ENCODE peak calls at places on chromosomes 5 and 9, in seven cellular contexts. Y, H, G, Q, A, N and S are unnamed samples.
A peak's percentile ranks its signal among the peaks of the same experiment; 100 is the strongest.

GRCh38 chr9:83511051-83511450 is 27.1 kb downstream of the FRMD3 start:
- DNase-seq in Y (peak; percentile 51), H (no peak), G (no peak), Q (no peak), A (no peak), N (peak; percentile 79), S (no peak)

GRCh38 chr9:7567687-7568086 is 231.9 kb downstream of the DMAC1 start:
- DNase-seq in Y (no peak), H (no peak), G (no peak), Q (no peak), A (no peak), N (no peak), S (no peak)

GRCh38 chr9:114830546-114830945 is 24.7 kb upstream of the TNFSF15 start:
- DNase-seq in Y (peak; percentile 14), H (no peak), G (no peak), Q (no peak), A (no peak), N (no peak), S (no peak)

GRCh38 chr9:116156621-116157314 is 3.2 kb downstream of the PAPPA start:
- DNase-seq in Y (no peak), H (peak; percentile 92), G (no peak), Q (peak; percentile 67), A (no peak), N (peak; percentile 71), S (peak; percentile 65)

GRCh38 chr5:177557041-177557647 is 2.8 kb upstream of the FAM193B start:
- DNase-seq in Y (no peak), H (no peak), G (peak; percentile 45), Q (no peak), A (no peak), N (no peak), S (peak; percentile 52)

GRCh38 chr9:120655005-120655622 is 59.2 kb downstream of the MEGF9 start:
- DNase-seq in Y (peak; percentile 73), H (no peak), G (no peak), Q (no peak), A (peak; percentile 25), N (peak; percentile 64), S (peak; percentile 62)

GRCh38 chr5:133439859-133440258 is 172.5 kb downstream of the FSTL4 start:
- DNase-seq in Y (peak; percentile 37), H (no peak), G (no peak), Q (no peak), A (no peak), N (no peak), S (no peak)

GRCh38 chr9:85212209-85212608 is 529.5 kb downstream of the AGTPBP1 start:
- DNase-seq in Y (peak; percentile 94), H (no peak), G (no peak), Q (no peak), A (no peak), N (no peak), S (no peak)

GRCh38 chr5:149271717-149272558 is at the start of gene AFAP1L1:
- DNase-seq in Y (peak; percentile 44), H (peak; percentile 24), G (peak; percentile 6), Q (peak; percentile 70), A (no peak), N (peak; percentile 80), S (peak; percentile 42)

GRCh38 chr9:91245432-91246313 is 116.0 kb downstream of the AUH start:
- DNase-seq in Y (peak; percentile 28), H (no peak), G (no peak), Q (no peak), A (no peak), N (peak; percentile 69), S (peak; percentile 39)

GRCh38 chr5:150147580-150148407 is 7.9 kb downstream of the PDGFRB start:
- DNase-seq in Y (no peak), H (no peak), G (no peak), Q (no peak), A (no peak), N (no peak), S (no peak)

GRCh38 chr9:86902606-86903460 is 44.5 kb downstream of the GAS1 start:
- DNase-seq in Y (no peak), H (peak; percentile 41), G (no peak), Q (peak; percentile 65), A (no peak), N (no peak), S (no peak)

GRCh38 chr5:136128416-136128935 is 4.2 kb upstream of the SMAD5 start:
- DNase-seq in Y (no peak), H (no peak), G (no peak), Q (no peak), A (no peak), N (no peak), S (no peak)
- H3K4me3 ChIP-seq in Y (no peak overlapping the region), H (no peak overlapping the region), G (no peak overlapping the region), Q (no peak overlapping the region), A (no peak overlapping the region), N (no peak overlapping the region), S (no peak overlapping the region)

DNA sequence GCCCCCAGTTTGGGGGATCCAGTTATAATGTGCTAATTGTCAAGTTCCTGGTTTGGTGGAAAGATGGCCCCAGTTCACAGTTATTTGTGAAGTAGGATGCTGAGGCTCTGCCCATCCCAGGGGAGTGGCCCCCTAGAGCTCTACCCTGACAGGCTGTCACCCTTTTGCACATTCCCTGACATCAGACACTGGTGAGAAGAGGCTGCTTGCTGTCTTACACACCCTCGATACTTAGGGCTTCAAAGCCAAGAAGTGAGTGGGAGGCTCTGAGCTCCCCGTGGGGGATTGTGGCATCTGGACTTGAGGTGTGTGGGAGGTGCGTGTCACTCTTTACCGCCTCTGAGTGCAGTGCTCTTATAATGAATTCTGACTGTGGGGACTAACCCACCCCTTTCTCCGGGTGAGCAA is 168.5 kb downstream of the DOCK2 start:
- DNase-seq in Y (no peak), H (peak; percentile 39), G (no peak), Q (peak; percentile 30), A (no peak), N (no peak), S (peak; percentile 79)
- TF ChIP-seq CTCF in Y (no peak), H (no peak), G (no peak), Q (peak; percentile 46), A (no peak), N (no peak), S (no peak)

GRCh38 chr5:139755892-139756671 is 39.5 kb upstream of the PSD2 start:
- DNase-seq in Y (no peak), H (no peak), G (peak; percentile 41), Q (peak; percentile 88), A (no peak), N (no peak), S (no peak)
- TF ChIP-seq EZH2 in Y (no peak), H (no peak), G (no peak), Q (no peak), A (peak; percentile 27), N (no peak), S (peak; percentile 21)

GRCh38 chr5:39200081-39200480 is 19.3 kb downstream of the FYB1 start:
- DNase-seq in Y (no peak), H (no peak), G (no peak), Q (no peak), A (no peak), N (no peak), S (no peak)

GRCh38 chr5:39203291-39203922 is 16.0 kb downstream of the FYB1 start:
- DNase-seq in Y (no peak), H (no peak), G (no peak), Q (no peak), A (no peak), N (no peak), S (no peak)

GRCh38 chr5:39202594-39203290 is 16.6 kb downstream of the FYB1 start:
- DNase-seq in Y (no peak), H (no peak), G (no peak), Q (no peak), A (no peak), N (no peak), S (no peak)

GRCh38 chr5:39201160-39201794 is 18.1 kb downstream of the FYB1 start:
- DNase-seq in Y (no peak), H (no peak), G (no peak), Q (no peak), A (no peak), N (peak; percentile 57), S (no peak)

DNA sequence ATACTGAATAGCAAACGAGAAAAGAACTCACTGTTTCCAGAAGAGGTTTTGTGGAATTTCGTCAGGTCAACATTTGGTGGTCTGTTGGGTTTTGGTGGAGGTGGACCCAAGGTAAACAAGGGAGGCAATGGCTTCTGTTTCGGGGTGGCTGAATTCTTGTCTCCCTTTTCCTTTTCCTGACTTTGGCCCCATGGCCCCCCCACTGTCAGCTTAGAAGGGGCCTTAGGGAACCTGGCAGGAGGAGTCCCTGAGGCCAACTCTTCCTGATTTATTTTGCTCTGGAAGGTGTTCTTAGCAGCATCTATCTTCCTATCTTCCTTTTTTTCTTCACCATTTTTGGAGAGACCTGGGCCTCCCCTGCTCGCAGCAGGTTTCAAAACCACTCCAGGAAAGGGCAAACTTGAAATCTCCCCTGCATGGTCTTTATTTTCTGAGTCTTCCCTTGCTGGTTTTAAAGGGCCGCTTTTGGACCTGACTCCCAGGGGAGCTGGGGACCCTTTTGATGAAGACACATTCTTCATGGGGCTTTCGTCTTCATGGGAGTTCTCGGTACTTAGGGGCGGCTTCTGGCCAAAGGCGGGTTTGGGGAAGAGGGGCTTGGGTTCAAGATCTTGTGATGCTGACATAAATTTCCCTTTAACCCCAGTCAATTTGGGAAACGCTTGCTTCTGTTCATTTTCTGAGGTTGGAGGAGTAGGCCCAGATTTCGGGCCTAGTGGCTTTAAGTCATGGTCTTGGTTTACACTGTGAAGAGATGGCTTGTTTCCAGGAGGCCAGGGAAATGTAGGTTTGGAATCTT is 17.4 kb downstream of the FYB1 start:
- DNase-seq in Y (no peak), H (no peak), G (no peak), Q (no peak), A (no peak), N (no peak), S (no peak)
- H3K4me3 ChIP-seq in Y (no peak overlapping the region), H (no peak overlapping the region), G (no peak overlapping the region), Q (no peak overlapping the region), A (no peak overlapping the region), N (no peak overlapping the region), S (no peak overlapping the region)

GRCh38 chr5:42487821-42488220 is 64.6 kb downstream of the GHR start:
- DNase-seq in Y (no peak), H (no peak), G (no peak), Q (no peak), A (no peak), N (no peak), S (no peak)

GRCh38 chr5:42490836-42491235 is 67.6 kb downstream of the GHR start:
- DNase-seq in Y (no peak), H (no peak), G (no peak), Q (no peak), A (no peak), N (no peak), S (no peak)

GRCh38 chr5:42483472-42484154 is 60.4 kb downstream of the GHR start:
- DNase-seq in Y (no peak), H (no peak), G (no peak), Q (no peak), A (peak; percentile 73), N (no peak), S (peak; percentile 18)

GRCh38 chr5:42491699-42492098 is 68.5 kb downstream of the GHR start:
- DNase-seq in Y (no peak), H (no peak), G (no peak), Q (peak; percentile 42), A (no peak), N (no peak), S (peak; percentile 24)

GRCh38 chr5:42487077-42487476 is 63.8 kb downstream of the GHR start:
- DNase-seq in Y (no peak), H (no peak), G (no peak), Q (no peak), A (no peak), N (no peak), S (peak; percentile 26)
- TF ChIP-seq CTCF in Y (no peak), H (no peak), G (no peak), Q (no peak), A (no peak), N (no peak), S (no peak)